ENCODE peak calls at places on chromosomes 7 and 10, in seven cellular contexts. One of them, this sample, is unnamed.

GRCh38 chr10:48602401-48603135 is 2.3 kb downstream of the ARHGAP22 start:
- DNase-seq in WERI-Rb-1: no peak
- DNase-seq in ovary: no peak
- DNase-seq in MM.1S: no peak
- DNase-seq in lower leg skin: peak; percentile 29
- DNase-seq in astrocyte: no peak
- DNase-seq in brain microvascular endothelial cell: no peak
- DNase-seq in this sample: no peak

GRCh38 chr10:104234934-104235333 is 2.8 kb upstream of the CFAP43 start:
- DNase-seq in WERI-Rb-1: no peak
- DNase-seq in ovary: no peak
- DNase-seq in MM.1S: no peak
- DNase-seq in lower leg skin: no peak
- DNase-seq in astrocyte: no peak
- DNase-seq in brain microvascular endothelial cell: no peak
- DNase-seq in this sample: no peak

GRCh38 chr10:63498665-63499064 is 22.5 kb upstream of the REEP3 start:
- DNase-seq in WERI-Rb-1: no peak
- DNase-seq in ovary: no peak
- DNase-seq in MM.1S: no peak
- DNase-seq in lower leg skin: no peak
- DNase-seq in astrocyte: no peak
- DNase-seq in brain microvascular endothelial cell: no peak
- DNase-seq in this sample: no peak

GRCh38 chr7:77427996-77428603 is 12.0 kb upstream of the GSAP start:
- DNase-seq in WERI-Rb-1: no peak
- DNase-seq in ovary: no peak
- DNase-seq in MM.1S: no peak
- DNase-seq in lower leg skin: no peak
- DNase-seq in astrocyte: peak; percentile 76
- DNase-seq in brain microvascular endothelial cell: peak; percentile 63
- DNase-seq in this sample: no peak

GRCh38 chr10:97534746-97535367 is 36.1 kb downstream of the UBTD1 start:
- DNase-seq in WERI-Rb-1: peak; percentile 57
- DNase-seq in ovary: no peak
- DNase-seq in MM.1S: peak; percentile 22
- DNase-seq in lower leg skin: no peak
- DNase-seq in astrocyte: no peak
- DNase-seq in brain microvascular endothelial cell: no peak
- DNase-seq in this sample: no peak

GRCh38 chr7:136868496-136869005 is at the start of gene CHRM2:
- DNase-seq in WERI-Rb-1: peak; percentile 38
- DNase-seq in ovary: peak; percentile 10
- DNase-seq in MM.1S: no peak
- DNase-seq in lower leg skin: no peak
- DNase-seq in astrocyte: peak; percentile 69
- DNase-seq in brain microvascular endothelial cell: no peak
- DNase-seq in this sample: peak; percentile 50

GRCh38 chr7:28484276-28484675 is 72.0 kb downstream of the CREB5 start:
- DNase-seq in WERI-Rb-1: no peak
- DNase-seq in ovary: no peak
- DNase-seq in MM.1S: no peak
- DNase-seq in lower leg skin: no peak
- DNase-seq in astrocyte: peak; percentile 82
- DNase-seq in brain microvascular endothelial cell: no peak
- DNase-seq in this sample: no peak

GRCh38 chr7:107856806-107857540 is 34.0 kb upstream of the DLD start:
- DNase-seq in WERI-Rb-1: no peak
- DNase-seq in ovary: no peak
- DNase-seq in MM.1S: peak; percentile 71
- DNase-seq in lower leg skin: no peak
- DNase-seq in astrocyte: peak; percentile 18
- DNase-seq in brain microvascular endothelial cell: no peak
- DNase-seq in this sample: no peak

GRCh38 chr7:108118959-108119358 is 11.2 kb downstream of the LAMB4 start:
- DNase-seq in WERI-Rb-1: no peak
- DNase-seq in ovary: no peak
- DNase-seq in MM.1S: no peak
- DNase-seq in lower leg skin: no peak
- DNase-seq in astrocyte: no peak
- DNase-seq in brain microvascular endothelial cell: no peak
- DNase-seq in this sample: no peak

GRCh38 chr10:14707441-14707840 is 67.3 kb downstream of the FAM107B start:
- DNase-seq in WERI-Rb-1: no peak
- DNase-seq in ovary: no peak
- DNase-seq in MM.1S: no peak
- DNase-seq in lower leg skin: no peak
- DNase-seq in astrocyte: no peak
- DNase-seq in brain microvascular endothelial cell: peak; percentile 56
- DNase-seq in this sample: no peak

GRCh38 chr7:959271-959670 is 4.8 kb upstream of the ADAP1 start:
- DNase-seq in WERI-Rb-1: no peak
- DNase-seq in ovary: no peak
- DNase-seq in MM.1S: no peak
- DNase-seq in lower leg skin: peak; percentile 80
- DNase-seq in astrocyte: no peak
- DNase-seq in brain microvascular endothelial cell: no peak
- DNase-seq in this sample: no peak

GRCh38 chr7:28455486-28455885 is 43.2 kb downstream of the CREB5 start:
- DNase-seq in WERI-Rb-1: no peak
- DNase-seq in ovary: no peak
- DNase-seq in MM.1S: no peak
- DNase-seq in lower leg skin: no peak
- DNase-seq in astrocyte: no peak
- DNase-seq in brain microvascular endothelial cell: no peak
- DNase-seq in this sample: no peak

GRCh38 chr7:81299272-81299671 is 380.4 kb upstream of the SEMA3C start:
- DNase-seq in WERI-Rb-1: no peak
- DNase-seq in ovary: no peak
- DNase-seq in MM.1S: no peak
- DNase-seq in lower leg skin: no peak
- DNase-seq in astrocyte: peak; percentile 97
- DNase-seq in brain microvascular endothelial cell: peak; percentile 95
- DNase-seq in this sample: peak; percentile 78

GRCh38 chr7:1318661-1319060 is 86.0 kb downstream of the UNCX start:
- DNase-seq in WERI-Rb-1: no peak
- DNase-seq in ovary: no peak
- DNase-seq in MM.1S: no peak
- DNase-seq in lower leg skin: no peak
- DNase-seq in astrocyte: no peak
- DNase-seq in brain microvascular endothelial cell: no peak
- DNase-seq in this sample: no peak

GRCh38 chr10:100759331-100759730 is 13.9 kb downstream of the PAX2 start:
- DNase-seq in WERI-Rb-1: no peak
- DNase-seq in ovary: no peak
- DNase-seq in MM.1S: no peak
- DNase-seq in lower leg skin: no peak
- DNase-seq in astrocyte: no peak
- DNase-seq in brain microvascular endothelial cell: no peak
- DNase-seq in this sample: no peak
- TF ChIP-seq CTCF in WERI-Rb-1: no peak
- TF ChIP-seq CTCF in ovary: no peak
- TF ChIP-seq CTCF in MM.1S: no peak
- TF ChIP-seq CTCF in lower leg skin: no peak
- TF ChIP-seq CTCF in astrocyte: no peak
- TF ChIP-seq CTCF in brain microvascular endothelial cell: no peak
- TF ChIP-seq CTCF in this sample: no peak

GRCh38 chr10:43689955-43690771 is 41.5 kb upstream of the ZNF32 start:
- DNase-seq in WERI-Rb-1: peak; percentile 81
- DNase-seq in ovary: peak; percentile 94
- DNase-seq in MM.1S: peak; percentile 70
- DNase-seq in lower leg skin: peak; percentile 97
- DNase-seq in astrocyte: peak; percentile 65
- DNase-seq in brain microvascular endothelial cell: peak; percentile 62
- DNase-seq in this sample: peak; percentile 26

GRCh38 chr10:43693602-43694001 is 44.9 kb upstream of the ZNF32 start:
- DNase-seq in WERI-Rb-1: no peak
- DNase-seq in ovary: no peak
- DNase-seq in MM.1S: no peak
- DNase-seq in lower leg skin: no peak
- DNase-seq in astrocyte: peak; percentile 61
- DNase-seq in brain microvascular endothelial cell: peak; percentile 25
- DNase-seq in this sample: peak; percentile 8

GRCh38 chr10:43691503-43691902 is 42.8 kb upstream of the ZNF32 start:
- DNase-seq in WERI-Rb-1: no peak
- DNase-seq in ovary: no peak
- DNase-seq in MM.1S: no peak
- DNase-seq in lower leg skin: no peak
- DNase-seq in astrocyte: no peak
- DNase-seq in brain microvascular endothelial cell: no peak
- DNase-seq in this sample: no peak

GRCh38 chr10:43694526-43694925 is 45.8 kb upstream of the ZNF32 start:
- DNase-seq in WERI-Rb-1: no peak
- DNase-seq in ovary: no peak
- DNase-seq in MM.1S: no peak
- DNase-seq in lower leg skin: no peak
- DNase-seq in astrocyte: no peak
- DNase-seq in brain microvascular endothelial cell: no peak
- DNase-seq in this sample: no peak

DNA sequence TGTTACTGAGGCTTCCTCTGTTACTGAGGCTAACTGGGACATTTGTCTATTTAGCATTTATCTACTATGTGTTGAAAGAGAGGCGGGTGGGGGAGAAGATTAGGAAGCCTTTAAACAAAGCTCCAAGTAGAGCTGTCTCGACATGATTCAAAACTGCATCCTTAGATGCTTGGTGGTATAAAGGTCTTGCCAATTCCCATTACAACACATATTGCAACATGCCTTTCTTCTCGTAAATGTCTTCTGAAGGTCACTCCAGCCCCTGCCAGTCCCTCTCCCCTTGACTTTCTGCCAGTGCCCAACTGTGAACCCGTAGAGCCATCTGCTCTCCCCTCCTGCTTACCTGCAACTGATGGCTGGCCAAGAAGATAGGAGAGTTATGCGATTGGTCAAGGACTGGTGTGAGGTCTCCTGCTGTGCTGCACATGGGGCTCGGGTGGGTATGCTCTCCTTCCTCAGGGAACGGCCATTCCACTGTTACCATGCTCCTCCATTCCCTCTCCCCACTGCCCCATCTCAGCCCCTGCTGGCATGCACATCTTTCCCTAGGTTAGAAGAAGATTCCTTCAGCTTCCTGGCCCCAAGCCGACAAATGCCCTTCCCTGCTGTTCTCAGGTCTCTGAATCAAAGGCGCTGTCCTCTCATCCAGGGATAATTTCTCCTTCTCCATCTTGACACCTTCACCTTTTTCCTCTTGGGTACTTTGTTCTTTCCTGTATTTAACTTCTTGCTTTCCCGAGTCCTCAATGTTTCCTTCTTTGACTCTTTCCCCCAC is 43.6 kb upstream of the ZNF32 start:
- DNase-seq in WERI-Rb-1: no peak
- DNase-seq in ovary: no peak
- DNase-seq in MM.1S: no peak
- DNase-seq in lower leg skin: no peak
- DNase-seq in astrocyte: peak; percentile 35
- DNase-seq in brain microvascular endothelial cell: no peak
- DNase-seq in this sample: no peak
- H3K4me3 ChIP-seq in WERI-Rb-1: no peak overlapping the region
- H3K4me3 ChIP-seq in ovary: no peak overlapping the region
- H3K4me3 ChIP-seq in MM.1S: no peak overlapping the region
- H3K4me3 ChIP-seq in lower leg skin: no peak overlapping the region
- H3K4me3 ChIP-seq in astrocyte: no peak overlapping the region
- H3K4me3 ChIP-seq in brain microvascular endothelial cell: no peak overlapping the region
- H3K4me3 ChIP-seq in this sample: no peak overlapping the region

DNA sequence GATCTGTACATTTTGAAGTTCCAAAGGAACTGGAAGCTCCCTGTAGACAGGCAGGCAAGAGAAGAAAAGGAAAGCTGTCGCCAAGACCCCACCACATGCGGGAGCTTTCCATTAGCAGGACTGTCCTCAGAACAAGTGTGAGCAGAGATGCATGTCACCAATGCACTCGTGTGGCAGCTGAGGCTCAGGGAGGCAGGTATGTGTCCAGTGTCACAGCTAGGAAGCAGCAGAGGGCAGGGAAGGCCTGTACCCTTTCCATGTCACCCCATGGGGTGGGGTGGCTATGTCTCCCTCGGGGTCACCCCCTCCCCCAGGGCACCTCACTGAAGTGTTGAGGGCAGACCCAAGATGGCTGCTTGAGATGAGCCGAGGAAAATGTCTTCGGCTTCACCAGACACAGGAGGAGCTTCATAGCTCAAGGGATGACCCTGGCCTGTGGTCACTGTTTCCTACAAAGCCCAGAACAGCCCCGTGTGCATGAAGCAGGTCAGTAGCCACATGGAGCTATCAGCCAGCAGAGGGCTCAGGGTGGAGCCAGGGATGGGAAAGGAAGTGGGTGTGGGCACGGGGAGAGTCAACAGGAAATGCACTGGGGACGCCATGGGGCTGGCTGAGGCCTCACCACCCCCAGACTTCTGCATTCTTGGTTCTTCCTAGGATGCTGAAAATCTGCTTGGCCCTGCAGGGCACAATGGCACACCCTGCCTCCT is 96.6 kb downstream of the FAM53B start:
- DNase-seq in WERI-Rb-1: peak; percentile 45
- DNase-seq in ovary: no peak
- DNase-seq in MM.1S: peak; percentile 65
- DNase-seq in lower leg skin: peak; percentile 95
- DNase-seq in astrocyte: no peak
- DNase-seq in brain microvascular endothelial cell: peak; percentile 28
- DNase-seq in this sample: no peak
- TF ChIP-seq CTCF in WERI-Rb-1: peak; percentile 42
- TF ChIP-seq CTCF in ovary: no peak
- TF ChIP-seq CTCF in MM.1S: peak; percentile 54
- TF ChIP-seq CTCF in lower leg skin: no peak
- TF ChIP-seq CTCF in astrocyte: no peak
- TF ChIP-seq CTCF in brain microvascular endothelial cell: peak; percentile 42
- TF ChIP-seq CTCF in this sample: peak; percentile 23

GRCh38 chr7:121875203-121875602 is 2.2 kb downstream of the PTPRZ1 start:
- DNase-seq in WERI-Rb-1: no peak
- DNase-seq in ovary: no peak
- DNase-seq in MM.1S: no peak
- DNase-seq in lower leg skin: no peak
- DNase-seq in astrocyte: no peak
- DNase-seq in brain microvascular endothelial cell: no peak
- DNase-seq in this sample: no peak
- H3K4me3 ChIP-seq in WERI-Rb-1: no peak overlapping the region
- H3K4me3 ChIP-seq in ovary: no peak overlapping the region
- H3K4me3 ChIP-seq in MM.1S: no peak overlapping the region
- H3K4me3 ChIP-seq in lower leg skin: no peak overlapping the region
- H3K4me3 ChIP-seq in astrocyte: no peak overlapping the region
- H3K4me3 ChIP-seq in brain microvascular endothelial cell: no peak overlapping the region
- H3K4me3 ChIP-seq in this sample: no peak overlapping the region

DNA sequence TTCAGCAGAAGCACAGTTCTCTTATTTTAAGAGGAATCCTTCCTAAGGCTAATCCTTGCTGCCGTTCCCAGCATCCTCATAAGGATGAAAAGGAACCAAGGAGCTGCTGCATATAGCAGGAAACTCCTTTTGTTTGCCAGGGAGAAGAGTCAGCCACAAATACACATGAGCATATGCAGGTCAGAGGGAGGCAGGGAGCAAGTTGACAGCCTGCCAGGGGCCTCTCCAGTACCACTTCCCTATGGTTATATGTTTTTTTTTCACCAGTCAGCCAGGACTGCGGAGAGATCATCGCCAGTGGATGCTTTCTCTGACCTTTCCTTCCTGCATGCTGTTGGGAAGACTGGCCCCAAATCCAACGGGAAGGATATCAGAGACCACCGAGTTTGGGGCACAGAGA is 39.8 kb downstream of the SLC35B4 start:
- DNase-seq in WERI-Rb-1: no peak
- DNase-seq in ovary: no peak
- DNase-seq in MM.1S: no peak
- DNase-seq in lower leg skin: no peak
- DNase-seq in astrocyte: no peak
- DNase-seq in brain microvascular endothelial cell: no peak
- DNase-seq in this sample: no peak
- TF ChIP-seq CTCF in WERI-Rb-1: no peak
- TF ChIP-seq CTCF in ovary: no peak
- TF ChIP-seq CTCF in MM.1S: no peak
- TF ChIP-seq CTCF in lower leg skin: no peak
- TF ChIP-seq CTCF in astrocyte: no peak
- TF ChIP-seq CTCF in brain microvascular endothelial cell: no peak
- TF ChIP-seq CTCF in this sample: no peak